ENCODE peak calls at places on chromosomes 1 and 21, in four cellular contexts. One of them, this sample, is unnamed.

GRCh38 chr21:26170471-26171309 is at the start of gene APP:
- DNase-seq in adrenal gland: peak
- DNase-seq in spleen: peak
- DNase-seq in colonic mucosa: peak
- DNase-seq in this sample: peak

GRCh38 chr1:27301582-27302199 is 20.3 kb upstream of the TMEM222 start:
- DNase-seq in adrenal gland: no peak
- DNase-seq in spleen: no peak
- DNase-seq in colonic mucosa: no peak
- DNase-seq in this sample: no peak

GRCh38 chr21:33268736-33269441 is 2.7 kb downstream of the IL10RB start:
- DNase-seq in adrenal gland: no peak
- DNase-seq in spleen: no peak
- DNase-seq in colonic mucosa: peak
- DNase-seq in this sample: no peak

GRCh38 chr1:38563985-38564735 is 295.4 kb downstream of the RRAGC start:
- DNase-seq in adrenal gland: no peak
- DNase-seq in spleen: no peak
- DNase-seq in colonic mucosa: no peak
- DNase-seq in this sample: no peak

GRCh38 chr1:32878183-32878582 is 7.5 kb upstream of the FNDC5 start:
- DNase-seq in adrenal gland: no peak
- DNase-seq in spleen: peak
- DNase-seq in colonic mucosa: no peak
- DNase-seq in this sample: no peak

GRCh38 chr1:55611123-55611522 is 396.0 kb upstream of the USP24 start:
- DNase-seq in adrenal gland: no peak
- DNase-seq in spleen: no peak
- DNase-seq in colonic mucosa: no peak
- DNase-seq in this sample: no peak

GRCh38 chr1:220803401-220804201 is 16.9 kb downstream of the MTARC1 start:
- DNase-seq in adrenal gland: no peak
- DNase-seq in spleen: no peak
- DNase-seq in colonic mucosa: peak
- DNase-seq in this sample: peak

GRCh38 chr1:91761303-91761721 is 124.6 kb downstream of the TGFBR3 start:
- DNase-seq in adrenal gland: peak
- DNase-seq in spleen: no peak
- DNase-seq in colonic mucosa: no peak
- DNase-seq in this sample: peak

GRCh38 chr1:198462365-198463025 is 78.0 kb downstream of the ATP6V1G3 start:
- DNase-seq in adrenal gland: no peak
- DNase-seq in spleen: no peak
- DNase-seq in colonic mucosa: no peak
- DNase-seq in this sample: no peak

GRCh38 chr1:15618685-15619525 is 1.6 kb downstream of the DDI2 start:
- DNase-seq in adrenal gland: no peak
- DNase-seq in spleen: no peak
- DNase-seq in colonic mucosa: peak
- DNase-seq in this sample: no peak

GRCh38 chr21:35862969-35863368 is 197.4 kb downstream of the SETD4 start:
- DNase-seq in adrenal gland: no peak
- DNase-seq in spleen: no peak
- DNase-seq in colonic mucosa: no peak
- DNase-seq in this sample: no peak

GRCh38 chr1:172883387-172883791 is 167.4 kb downstream of the TNFSF18 start:
- DNase-seq in adrenal gland: no peak
- DNase-seq in spleen: no peak
- DNase-seq in colonic mucosa: no peak
- DNase-seq in this sample: no peak

GRCh38 chr1:193569696-193570269 is 383.4 kb upstream of the B3GALT2 start:
- DNase-seq in adrenal gland: no peak
- DNase-seq in spleen: no peak
- DNase-seq in colonic mucosa: no peak
- DNase-seq in this sample: no peak

GRCh38 chr1:43930168-43930948 is 3.2 kb upstream of the ARTN start:
- DNase-seq in adrenal gland: no peak
- DNase-seq in spleen: no peak
- DNase-seq in colonic mucosa: no peak
- DNase-seq in this sample: no peak

GRCh38 chr1:218364028-218364710 is 19.0 kb downstream of the TGFB2 start:
- DNase-seq in adrenal gland: no peak
- DNase-seq in spleen: no peak
- DNase-seq in colonic mucosa: no peak
- DNase-seq in this sample: no peak

GRCh38 chr1:5267603-5268235 is 613.3 kb downstream of the AJAP1 start:
- DNase-seq in adrenal gland: no peak
- DNase-seq in spleen: peak
- DNase-seq in colonic mucosa: no peak
- DNase-seq in this sample: no peak

GRCh38 chr1:50295553-50295952 is 127.7 kb downstream of the DMRTA2 start:
- DNase-seq in adrenal gland: peak
- DNase-seq in spleen: no peak
- DNase-seq in colonic mucosa: no peak
- DNase-seq in this sample: no peak

GRCh38 chr1:115643636-115644035 is 1.9 kb downstream of the VANGL1 start:
- DNase-seq in adrenal gland: no peak
- DNase-seq in spleen: no peak
- DNase-seq in colonic mucosa: no peak
- DNase-seq in this sample: no peak
- H3K27ac ChIP-seq in adrenal gland: no peak
- H3K27ac ChIP-seq in spleen: no peak
- H3K27ac ChIP-seq in colonic mucosa: no peak
- H3K27ac ChIP-seq in this sample: no peak

GRCh38 chr1:116854294-116854693 is 55.4 kb upstream of the PTGFRN start:
- DNase-seq in adrenal gland: no peak
- DNase-seq in spleen: no peak
- DNase-seq in colonic mucosa: no peak
- DNase-seq in this sample: no peak

GRCh38 chr1:116856312-116856711 is 53.4 kb upstream of the PTGFRN start:
- DNase-seq in adrenal gland: no peak
- DNase-seq in spleen: no peak
- DNase-seq in colonic mucosa: no peak
- DNase-seq in this sample: no peak

GRCh38 chr1:116857092-116857491 is 52.6 kb upstream of the PTGFRN start:
- DNase-seq in adrenal gland: no peak
- DNase-seq in spleen: no peak
- DNase-seq in colonic mucosa: no peak
- DNase-seq in this sample: no peak

GRCh38 chr1:116855220-116855619 is 54.5 kb upstream of the PTGFRN start:
- DNase-seq in adrenal gland: peak
- DNase-seq in spleen: no peak
- DNase-seq in colonic mucosa: peak
- DNase-seq in this sample: peak

GRCh38 chr1:116855788-116856187 is 53.9 kb upstream of the PTGFRN start:
- DNase-seq in adrenal gland: no peak
- DNase-seq in spleen: no peak
- DNase-seq in colonic mucosa: no peak
- DNase-seq in this sample: no peak
- H3K27ac ChIP-seq in adrenal gland: no peak
- H3K27ac ChIP-seq in spleen: no peak
- H3K27ac ChIP-seq in colonic mucosa: no peak
- H3K27ac ChIP-seq in this sample: peak

GRCh38 chr1:94542088-94542671 is 621 bp upstream of the F3 start:
- DNase-seq in adrenal gland: peak
- DNase-seq in spleen: peak
- DNase-seq in colonic mucosa: peak
- DNase-seq in this sample: no peak
- H3K27ac ChIP-seq in adrenal gland: no peak
- H3K27ac ChIP-seq in spleen: peak
- H3K27ac ChIP-seq in colonic mucosa: peak
- H3K27ac ChIP-seq in this sample: peak

GRCh38 chr1:235408503-235408960 is 41.3 kb downstream of the TBCE start:
- DNase-seq in adrenal gland: no peak
- DNase-seq in spleen: no peak
- DNase-seq in colonic mucosa: no peak
- DNase-seq in this sample: no peak

GRCh38 chr1:235410467-235410866 is 43.2 kb downstream of the TBCE start:
- DNase-seq in adrenal gland: no peak
- DNase-seq in spleen: no peak
- DNase-seq in colonic mucosa: no peak
- DNase-seq in this sample: no peak

GRCh38 chr1:235411489-235412486 is 44.6 kb downstream of the TBCE start:
- DNase-seq in adrenal gland: no peak
- DNase-seq in spleen: no peak
- DNase-seq in colonic mucosa: peak
- DNase-seq in this sample: no peak

GRCh38 chr1:235407419-235407818 is 40.2 kb downstream of the TBCE start:
- DNase-seq in adrenal gland: no peak
- DNase-seq in spleen: no peak
- DNase-seq in colonic mucosa: no peak
- DNase-seq in this sample: no peak

GRCh38 chr1:235409045-235409820 is 42.0 kb downstream of the TBCE start:
- DNase-seq in adrenal gland: no peak
- DNase-seq in spleen: no peak
- DNase-seq in colonic mucosa: no peak
- DNase-seq in this sample: no peak
- H3K27ac ChIP-seq in adrenal gland: no peak
- H3K27ac ChIP-seq in spleen: no peak
- H3K27ac ChIP-seq in colonic mucosa: no peak
- H3K27ac ChIP-seq in this sample: no peak

GRCh38 chr1:245432221-245432620 is 277.4 kb downstream of the KIF26B start:
- DNase-seq in adrenal gland: no peak
- DNase-seq in spleen: no peak
- DNase-seq in colonic mucosa: no peak
- DNase-seq in this sample: no peak

GRCh38 chr1:245440933-245441332 is 286.1 kb downstream of the KIF26B start:
- DNase-seq in adrenal gland: no peak
- DNase-seq in spleen: no peak
- DNase-seq in colonic mucosa: no peak
- DNase-seq in this sample: no peak

GRCh38 chr1:245437401-245437800 is 282.6 kb downstream of the KIF26B start:
- DNase-seq in adrenal gland: no peak
- DNase-seq in spleen: no peak
- DNase-seq in colonic mucosa: no peak
- DNase-seq in this sample: no peak

GRCh38 chr1:245434285-245434684 is 279.5 kb downstream of the KIF26B start:
- DNase-seq in adrenal gland: no peak
- DNase-seq in spleen: no peak
- DNase-seq in colonic mucosa: no peak
- DNase-seq in this sample: no peak

GRCh38 chr1:245436407-245436806 is 281.6 kb downstream of the KIF26B start:
- DNase-seq in adrenal gland: no peak
- DNase-seq in spleen: no peak
- DNase-seq in colonic mucosa: no peak
- DNase-seq in this sample: no peak
- H3K27ac ChIP-seq in adrenal gland: no peak
- H3K27ac ChIP-seq in spleen: no peak
- H3K27ac ChIP-seq in colonic mucosa: no peak
- H3K27ac ChIP-seq in this sample: no peak